ENCODE peak calls at places on chromosomes 16 and 17, in ten cellular contexts. O, A, I, K, P, L, B, H, S and F are unnamed samples.

GRCh38 chr16:22648941-22649340 is 138.2 kb downstream of the NPIPB5 start:
- DNase-seq in O (no peak), A (no peak), I (no peak), K (no peak), P (no peak), L (no peak), B (no peak), H (no peak), S (no peak), F (no peak)

GRCh38 chr17:19384723-19385391 is 2.1 kb downstream of the MFAP4 start:
- DNase-seq in O (no peak), A (no peak), I (peak), K (no peak), P (peak), L (peak), B (peak), H (peak), S (no peak), F (no peak)

GRCh38 chr17:19646788-19647696 is 1.5 kb upstream of the ALDH3A2 start:
- DNase-seq in O (peak), A (peak), I (peak), K (no peak), P (no peak), L (no peak), B (peak), H (no peak), S (no peak), F (peak)

GRCh38 chr16:3259097-3259496 is 2.7 kb upstream of the MEFV start:
- DNase-seq in O (no peak), A (no peak), I (peak), K (no peak), P (no peak), L (no peak), B (peak), H (no peak), S (no peak), F (no peak)

GRCh38 chr16:64356267-64356666 is 765.6 kb downstream of the CDH11 start:
- DNase-seq in O (no peak), A (no peak), I (peak), K (no peak), P (no peak), L (no peak), B (peak), H (no peak), S (no peak), F (no peak)

GRCh38 chr16:48276102-48276501 is 28.8 kb upstream of the ABCC11 start:
- DNase-seq in O (no peak), A (no peak), I (peak), K (no peak), P (no peak), L (no peak), B (no peak), H (no peak), S (no peak), F (peak)

GRCh38 chr17:3879181-3879580 is 13.7 kb downstream of the CAMKK1 start:
- DNase-seq in O (peak), A (peak), I (peak), K (no peak), P (no peak), L (no peak), B (peak), H (no peak), S (no peak), F (no peak)

GRCh38 chr16:48546774-48547173 is 63.2 kb downstream of the N4BP1 start:
- DNase-seq in O (no peak), A (no peak), I (no peak), K (no peak), P (no peak), L (no peak), B (no peak), H (no peak), S (no peak), F (peak)

GRCh38 chr16:22075043-22075757 is 17.1 kb upstream of the VWA3A start:
- DNase-seq in O (no peak), A (no peak), I (peak), K (no peak), P (no peak), L (no peak), B (no peak), H (no peak), S (no peak), F (peak)

GRCh38 chr16:14284930-14285541 is 213.9 kb downstream of the MRTFB start:
- DNase-seq in O (peak), A (peak), I (peak), K (peak), P (no peak), L (no peak), B (peak), H (no peak), S (no peak), F (peak)

GRCh38 chr16:85838381-85838780 is 38.9 kb downstream of the COX4I1 start:
- DNase-seq in O (no peak), A (no peak), I (no peak), K (no peak), P (no peak), L (no peak), B (no peak), H (no peak), S (no peak), F (no peak)

GRCh38 chr16:30009990-30010816 is 624 bp downstream of the DOC2A start:
- DNase-seq in O (no peak), A (no peak), I (no peak), K (no peak), P (no peak), L (no peak), B (no peak), H (no peak), S (no peak), F (no peak)

GRCh38 chr17:1725642-1726511 is 1.4 kb downstream of the WDR81 start:
- DNase-seq in O (no peak), A (no peak), I (no peak), K (no peak), P (no peak), L (no peak), B (no peak), H (no peak), S (no peak), F (no peak)

GRCh38 chr16:60776311-60776710 is 1259.9 kb downstream of the CDH8 start:
- DNase-seq in O (no peak), A (no peak), I (no peak), K (no peak), P (no peak), L (no peak), B (no peak), H (no peak), S (no peak), F (no peak)

GRCh38 chr17:67157732-67158639 is 87.0 kb downstream of the HELZ start:
- DNase-seq in O (no peak), A (peak), I (peak), K (no peak), P (no peak), L (no peak), B (peak), H (no peak), S (no peak), F (peak)

GRCh38 chr17:49146620-49147306 is 14.2 kb downstream of the B4GALNT2 start:
- DNase-seq in O (no peak), A (no peak), I (peak), K (no peak), P (no peak), L (no peak), B (peak), H (no peak), S (no peak), F (no peak)

GRCh38 chr16:22924492-22924891 is 110.5 kb downstream of the HS3ST2 start:
- DNase-seq in O (no peak), A (no peak), I (no peak), K (no peak), P (no peak), L (no peak), B (no peak), H (no peak), S (no peak), F (no peak)

GRCh38 chr17:66540131-66540781 is 237.8 kb downstream of the PRKCA start:
- DNase-seq in O (no peak), A (peak), I (peak), K (no peak), P (peak), L (peak), B (peak), H (no peak), S (no peak), F (no peak)

GRCh38 chr17:81715107-81715871 is 3.2 kb downstream of the SLC25A10 start:
- DNase-seq in O (no peak), A (no peak), I (no peak), K (no peak), P (no peak), L (no peak), B (no peak), H (no peak), S (no peak), F (no peak)

GRCh38 chr17:1177099-1177996 is 2.4 kb downstream of the ABR start:
- DNase-seq in O (no peak), A (no peak), I (peak), K (no peak), P (no peak), L (no peak), B (peak), H (no peak), S (no peak), F (peak)

GRCh38 chr16:62170642-62171041 is 134.4 kb upstream of the CDH8 start:
- DNase-seq in O (no peak), A (no peak), I (no peak), K (no peak), P (no peak), L (no peak), B (no peak), H (no peak), S (no peak), F (no peak)

GRCh38 chr17:44465276-44465675 is 37.9 kb downstream of the GPATCH8 start:
- DNase-seq in O (no peak), A (no peak), I (no peak), K (no peak), P (no peak), L (no peak), B (no peak), H (no peak), S (no peak), F (no peak)

GRCh38 chr17:81136366-81136765 is 28.9 kb upstream of the PVALEF start:
- DNase-seq in O (no peak), A (no peak), I (no peak), K (no peak), P (no peak), L (no peak), B (no peak), H (no peak), S (no peak), F (no peak)

GRCh38 chr17:49691086-49691676 is 13.3 kb upstream of the SPOP start:
- DNase-seq in O (no peak), A (no peak), I (peak), K (no peak), P (no peak), L (no peak), B (peak), H (peak), S (no peak), F (peak)

GRCh38 chr17:3003401-3004149 is 59.8 kb downstream of the OR1D5 start:
- DNase-seq in O (peak), A (no peak), I (no peak), K (no peak), P (no peak), L (no peak), B (no peak), H (no peak), S (no peak), F (no peak)

GRCh38 chr17:49106366-49107210 is 26.0 kb upstream of the B4GALNT2 start:
- DNase-seq in O (no peak), A (no peak), I (peak), K (no peak), P (no peak), L (no peak), B (peak), H (peak), S (no peak), F (no peak)

GRCh38 chr17:66990047-66990446 is 25.5 kb downstream of the CACNG4 start:
- DNase-seq in O (no peak), A (no peak), I (no peak), K (no peak), P (no peak), L (no peak), B (no peak), H (no peak), S (no peak), F (no peak)

GRCh38 chr16:73040136-73040535 is 7.8 kb downstream of the ZFHX3 start:
- DNase-seq in O (no peak), A (peak), I (no peak), K (no peak), P (no peak), L (no peak), B (no peak), H (no peak), S (no peak), F (no peak)

GRCh38 chr17:35242805-35243458 is at the start of gene SLFN5:
- DNase-seq in O (no peak), A (peak), I (peak), K (peak), P (peak), L (peak), B (peak), H (peak), S (peak), F (peak)

GRCh38 chr16:2831203-2831602 is 1.1 kb downstream of the ZG16B start:
- DNase-seq in O (no peak), A (no peak), I (no peak), K (no peak), P (no peak), L (no peak), B (no peak), H (no peak), S (no peak), F (no peak)

GRCh38 chr16:56241596-56241995 is 50.3 kb downstream of the GNAO1 start:
- DNase-seq in O (no peak), A (no peak), I (no peak), K (no peak), P (no peak), L (no peak), B (no peak), H (no peak), S (no peak), F (no peak)

GRCh38 chr17:27323538-27324212 is 29.8 kb downstream of the WSB1 start:
- DNase-seq in O (no peak), A (no peak), I (peak), K (no peak), P (no peak), L (no peak), B (peak), H (peak), S (no peak), F (peak)

GRCh38 chr17:20151174-20151573 is 142.0 kb downstream of the SPECC1 start:
- DNase-seq in O (no peak), A (no peak), I (no peak), K (no peak), P (no peak), L (no peak), B (no peak), H (no peak), S (no peak), F (no peak)

GRCh38 chr17:44071772-44072171 is 1.2 kb downstream of the G6PC3 start:
- DNase-seq in O (no peak), A (no peak), I (peak), K (no peak), P (no peak), L (no peak), B (no peak), H (no peak), S (no peak), F (no peak)

GRCh38 chr16:10942352-10943297 is at the start of gene DEXI:
- DNase-seq in O (peak), A (peak), I (peak), K (peak), P (peak), L (peak), B (peak), H (peak), S (peak), F (peak)

GRCh38 chr17:31558748-31559646 is 167.5 kb downstream of the RAB11FIP4 start:
- DNase-seq in O (peak), A (peak), I (peak), K (peak), P (peak), L (no peak), B (peak), H (peak), S (peak), F (peak)

GRCh38 chr17:20300399-20301037 is 166.8 kb downstream of the LGALS9B start:
- DNase-seq in O (no peak), A (no peak), I (no peak), K (no peak), P (no peak), L (no peak), B (peak), H (no peak), S (no peak), F (no peak)

GRCh38 chr17:82838386-82839063 is 1.3 kb downstream of the ZNF750 start:
- DNase-seq in O (no peak), A (no peak), I (peak), K (peak), P (no peak), L (no peak), B (peak), H (no peak), S (no peak), F (no peak)